ENCODE peak calls at places on chromosomes 16 and 17, in four cellular contexts. W, N, X and P are unnamed samples.

GRCh38 chr17:43766413-43767052 is 7.9 kb upstream of the SOST start:
- DNase-seq in W (peak), N (peak), X (peak), P (peak)

GRCh38 chr17:82105882-82106696 is 8.1 kb upstream of the FASN start:
- DNase-seq in W (peak), N (peak), X (no peak), P (peak)

GRCh38 chr16:29809850-29810698 is 1.9 kb upstream of the PRRT2 start:
- DNase-seq in W (no peak), N (no peak), X (peak), P (peak)

GRCh38 chr17:69401251-69401650 is 13.2 kb upstream of the MAP2K6 start:
- DNase-seq in W (no peak), N (no peak), X (no peak), P (no peak)

GRCh38 chr17:80781188-80781577 is 210.5 kb upstream of the CHMP6 start:
- DNase-seq in W (no peak), N (no peak), X (no peak), P (no peak)

GRCh38 chr17:69757794-69758430 is 317.1 kb upstream of the KCNJ16 start:
- DNase-seq in W (no peak), N (no peak), X (peak), P (no peak)

GRCh38 chr16:29925173-29925804 is 737 bp downstream of the KCTD13 start:
- DNase-seq in W (no peak), N (no peak), X (no peak), P (no peak)

GRCh38 chr16:24568392-24568791 is 29.0 kb downstream of the RBBP6 start:
- DNase-seq in W (no peak), N (no peak), X (peak), P (no peak)

GRCh38 chr17:42077770-42078169 is 20.5 kb downstream of the ZNF385C start:
- DNase-seq in W (no peak), N (no peak), X (no peak), P (no peak)

GRCh38 chr16:87392823-87393679 is 915 bp downstream of the MAP1LC3B start:
- DNase-seq in W (peak), N (no peak), X (peak), P (peak)

GRCh38 chr17:3762922-3763776 is 37.8 kb downstream of the ITGAE start:
- DNase-seq in W (no peak), N (no peak), X (no peak), P (no peak)

GRCh38 chr17:17351901-17352781 is 49.0 kb downstream of the NT5M start:
- DNase-seq in W (no peak), N (no peak), X (peak), P (peak)